ENCODE peak calls at places on chromosomes 7 and 10, in nine cellular contexts. Z is GM23338, J is transverse colon, L is GM12878, Y is stomach, T is HepG2, W is HL-60, P is HCT116, I is sigmoid colon. Q is an unnamed sample.

GRCh38 chr7:155750255-155751125 is 61.8 kb downstream of the SHH start:
- DNase-seq in I (no peak), W (no peak), T (no peak), Y (no peak), P (no peak), J (no peak), L (no peak), Z (no peak), Q (no peak)

GRCh38 chr7:17625038-17625437 is 315.3 kb downstream of the SNX13 start:
- DNase-seq in Y (no peak), T (no peak), I (no peak), Z (no peak), L (no peak), J (no peak), P (no peak), W (no peak), Q (no peak)

GRCh38 chr7:105650382-105650729 is 69.1 kb upstream of the EFCAB10 start:
- DNase-seq in J (no peak), W (no peak), P (no peak), T (no peak), Z (no peak), L (no peak), I (peak), Y (no peak), Q (no peak)

GRCh38 chr7:47763063-47763974 is 181.4 kb upstream of the TNS3 start:
- DNase-seq in J (peak), Y (no peak), P (no peak), T (peak), Z (no peak), L (no peak), I (no peak), W (no peak), Q (no peak)

GRCh38 chr7:123198668-123199652 is 809 bp downstream of the SLC13A1 start:
- DNase-seq in J (no peak), W (no peak), Z (no peak), I (no peak), P (no peak), Y (peak), L (no peak), T (no peak), Q (no peak)

GRCh38 chr7:18345641-18346234 is 149.8 kb upstream of the HDAC9 start:
- DNase-seq in Z (peak), L (no peak), Y (peak), J (peak), I (no peak), T (peak), P (peak), W (peak), Q (no peak)

GRCh38 chr7:156639426-156640256 is 933 bp upstream of the RNF32 start:
- DNase-seq in Z (peak), L (no peak), I (no peak), T (no peak), W (no peak), P (no peak), Y (no peak), J (peak), Q (no peak)

GRCh38 chr10:86648706-86649426 is 5.5 kb upstream of the OPN4 start:
- DNase-seq in L (no peak), I (peak), Y (peak), J (peak), Z (no peak), P (no peak), T (no peak), W (no peak), Q (peak)

GRCh38 chr7:130943336-130943901 is 209.4 kb upstream of the KLF14 start:
- DNase-seq in P (no peak), J (no peak), Z (no peak), Y (no peak), T (no peak), W (peak), I (no peak), L (no peak), Q (no peak)

GRCh38 chr7:42091461-42092229 is 145.4 kb downstream of the GLI3 start:
- DNase-seq in J (no peak), Z (peak), P (no peak), Y (peak), W (no peak), T (peak), L (no peak), I (no peak), Q (no peak)

GRCh38 chr10:117860823-117861222 is 185.9 kb downstream of the RAB11FIP2 start:
- DNase-seq in L (no peak), P (peak), J (no peak), T (peak), Y (no peak), I (no peak), W (no peak), Z (peak), Q (no peak)

GRCh38 chr7:32890553-32891045 is 961 bp downstream of the KBTBD2 start:
- DNase-seq in L (peak), W (peak), T (peak), J (peak), Y (no peak), I (no peak), P (peak), Z (peak), Q (no peak)

GRCh38 chr10:124364674-124365073 is 54.0 kb downstream of the OAT start:
- DNase-seq in Z (no peak), J (no peak), L (no peak), Y (no peak), W (no peak), P (no peak), T (no peak), I (no peak), Q (no peak)

GRCh38 chr7:88599528-88599927 is 160.0 kb upstream of the ZNF804B start:
- DNase-seq in I (no peak), P (no peak), J (no peak), Y (no peak), W (no peak), Z (peak), T (no peak), L (no peak), Q (no peak)

GRCh38 chr7:75056476-75056875 is 17.1 kb downstream of the RCC1L start:
- DNase-seq in Y (no peak), W (no peak), J (no peak), L (no peak), T (no peak), P (no peak), Z (no peak), I (peak), Q (no peak)

GRCh38 chr7:19377611-19378339 is 232.6 kb upstream of the FERD3L start:
- DNase-seq in L (no peak), T (no peak), Y (no peak), J (no peak), W (no peak), P (no peak), Z (no peak), I (no peak), Q (no peak)

GRCh38 chr7:78073470-78074382 is 275.2 kb downstream of the PHTF2 start:
- DNase-seq in Z (peak), J (no peak), L (no peak), P (no peak), W (no peak), I (no peak), Y (no peak), T (no peak), Q (no peak)

GRCh38 chr7:98760201-98760651 is 109.6 kb downstream of the TMEM130 start:
- DNase-seq in Y (no peak), I (no peak), L (no peak), P (no peak), W (no peak), J (no peak), T (no peak), Z (no peak), Q (no peak)

GRCh38 chr10:129517680-129518057 is 50.6 kb downstream of the MGMT start:
- DNase-seq in Y (no peak), P (no peak), W (no peak), Z (no peak), I (no peak), T (no peak), L (peak), J (no peak), Q (no peak)

GRCh38 chr7:158407581-158408331 is 179.9 kb downstream of the PTPRN2 start:
- DNase-seq in I (no peak), W (peak), J (no peak), P (peak), L (no peak), Y (no peak), T (peak), Z (peak), Q (no peak)

GRCh38 chr10:132937861-132938260 is 4.5 kb downstream of the CFAP46 start:
- DNase-seq in T (no peak), P (no peak), J (no peak), L (no peak), I (no peak), W (no peak), Z (no peak), Y (no peak), Q (no peak)

GRCh38 chr10:6382081-6382480 is 179.3 kb downstream of the PFKFB3 start:
- DNase-seq in T (no peak), L (peak), I (peak), Z (no peak), W (no peak), P (no peak), Y (no peak), J (peak), Q (no peak)

GRCh38 chr10:10677479-10677878 is 340.2 kb upstream of the CELF2 start:
- DNase-seq in L (peak), P (no peak), W (peak), T (no peak), I (no peak), J (peak), Z (peak), Y (peak), Q (no peak)

GRCh38 chr7:542131-542934 is 22.7 kb upstream of the PDGFA start:
- DNase-seq in Y (no peak), W (no peak), P (no peak), I (no peak), T (no peak), L (no peak), J (no peak), Z (no peak), Q (no peak)

GRCh38 chr7:541661-542060 is 22.0 kb upstream of the PDGFA start:
- DNase-seq in I (no peak), T (no peak), Y (no peak), J (no peak), Z (no peak), L (no peak), W (no peak), P (no peak), Q (no peak)

GRCh38 chr7:543790-544527 is 24.3 kb upstream of the PDGFA start:
- DNase-seq in Z (no peak), Y (no peak), T (no peak), P (no peak), L (no peak), W (no peak), J (no peak), I (no peak), Q (no peak)

GRCh38 chr7:544528-545221 is 25.0 kb upstream of the PDGFA start:
- DNase-seq in P (no peak), J (no peak), Z (no peak), Y (no peak), W (no peak), L (no peak), I (no peak), T (no peak), Q (no peak)

DNA sequence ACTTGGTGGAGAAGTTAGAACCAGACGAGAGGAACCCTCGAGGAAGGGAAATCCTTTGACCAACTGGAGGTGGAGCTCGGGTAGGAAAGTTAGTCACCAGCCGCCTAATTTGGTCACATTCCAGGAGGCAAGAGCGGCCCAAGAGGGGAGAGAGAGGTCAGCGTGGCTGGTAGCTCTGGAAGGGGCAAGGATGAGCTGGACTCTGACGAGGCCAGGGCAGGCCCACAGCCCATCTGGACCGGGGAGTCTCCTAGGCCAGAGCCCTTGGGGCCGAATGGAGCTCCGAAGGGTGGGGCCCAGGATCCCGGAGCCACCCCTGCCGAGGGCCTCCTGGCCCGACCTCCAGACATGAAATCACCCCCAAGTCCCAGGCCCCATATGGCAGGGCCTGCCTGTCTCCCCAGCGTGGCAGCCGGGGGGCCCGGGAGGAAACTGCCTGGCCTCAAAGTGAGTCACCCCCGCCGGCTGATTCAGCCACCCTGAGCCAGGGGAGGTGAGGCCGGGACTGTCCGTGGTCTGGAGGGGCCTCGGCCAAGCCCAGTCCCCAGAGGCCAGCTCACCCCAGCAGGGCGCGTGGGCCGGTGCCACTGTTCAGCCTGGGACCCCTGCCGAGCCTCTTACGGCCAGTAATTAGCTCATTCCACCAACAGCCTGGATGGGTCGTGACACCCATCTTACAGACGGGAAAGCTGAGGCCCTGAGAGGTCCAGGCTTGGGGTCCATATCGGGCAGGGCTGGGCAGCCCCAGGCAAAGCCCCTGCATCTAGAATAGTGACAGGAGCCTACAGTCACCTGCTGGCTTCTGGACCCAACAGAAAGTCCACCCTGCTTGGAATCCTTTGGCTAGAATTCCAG is 23.5 kb upstream of the PDGFA start:
- DNase-seq in L (no peak), P (no peak), Z (no peak), Y (no peak), J (no peak), T (peak), W (no peak), I (no peak), Q (no peak)
- TF ChIP-seq POLR2AphosphoS5 in L (no peak), P (peak), Z (no peak), Y (no peak), J (no peak), T (no peak), W (no peak), I (no peak), Q (peak)

GRCh38 chr10:53022663-53023088 is 250.1 kb upstream of the MBL2 start:
- DNase-seq in Y (no peak), T (no peak), W (no peak), J (no peak), Z (peak), I (no peak), P (no peak), L (no peak), Q (no peak)
- H3K4me3 ChIP-seq in Y (no peak), T (no peak), W (no peak), J (no peak), Z (no peak), I (no peak), P (no peak), L (no peak), Q (no peak)

DNA sequence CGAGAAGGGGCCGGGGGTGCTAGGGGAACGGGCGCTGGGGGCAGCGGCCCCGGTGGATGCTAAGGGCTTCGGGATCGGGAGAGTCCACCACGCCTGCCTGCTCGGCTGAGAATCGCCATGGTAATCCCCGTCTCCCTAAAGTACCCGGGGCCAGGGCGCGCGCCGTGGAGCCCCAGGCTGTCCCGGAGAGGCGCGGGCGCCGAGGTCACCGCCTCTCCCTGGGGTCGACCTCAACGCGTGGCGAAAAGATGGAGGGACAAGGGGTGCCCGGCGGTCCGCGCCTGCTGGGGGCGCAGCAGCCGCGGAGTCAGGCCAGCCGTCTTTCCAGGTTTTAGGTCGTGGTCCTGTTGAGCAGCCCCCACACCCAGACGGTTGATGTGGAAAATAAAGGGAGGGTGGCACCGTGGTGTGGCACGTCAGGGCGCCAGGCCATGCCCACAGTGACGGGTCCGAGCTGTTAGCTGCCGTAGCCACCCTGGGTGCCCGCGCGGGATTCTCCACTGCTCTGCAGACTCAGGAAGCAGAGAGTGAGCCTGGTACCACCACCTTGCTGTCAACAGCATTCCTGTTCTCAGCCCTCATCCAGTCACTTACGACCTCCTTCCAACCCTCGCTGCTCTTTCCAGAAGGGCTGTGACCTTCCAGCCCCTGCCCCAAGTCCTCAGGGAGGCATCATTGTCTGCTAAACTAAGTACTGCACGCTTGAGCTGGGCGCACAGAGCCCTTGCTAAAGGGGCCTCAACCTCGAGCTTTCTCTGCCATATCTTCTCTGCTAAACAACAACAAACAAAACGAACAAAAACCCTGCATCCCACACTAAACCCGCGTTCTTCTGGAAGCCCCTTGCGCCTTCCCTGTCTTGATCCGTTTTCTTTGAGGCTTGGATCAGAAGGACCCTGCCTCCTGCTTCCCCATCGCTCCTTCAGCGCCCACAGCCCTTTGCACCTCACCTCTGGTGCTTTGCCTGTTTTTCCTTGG is 666 bp downstream of the SMKR1 start:
- DNase-seq in W (no peak), P (no peak), L (no peak), I (no peak), T (no peak), J (no peak), Z (peak), Y (peak), Q (no peak)
- TF ChIP-seq CTCF in W (no peak), P (no peak), L (peak), I (no peak), T (peak), J (no peak), Z (peak), Y (no peak), Q (no peak)

GRCh38 chr10:4266387-4267083 is 481.5 kb upstream of the KLF6 start:
- DNase-seq in T (no peak), I (no peak), Y (no peak), L (no peak), Z (no peak), W (no peak), P (no peak), J (no peak), Q (no peak)
- TF ChIP-seq POLR2AphosphoS5 in T (no peak), I (no peak), Y (no peak), L (no peak), Z (no peak), W (no peak), P (no peak), J (no peak), Q (no peak)

GRCh38 chr7:27177795-27178320 is 3.7 kb upstream of the HOXA10 start:
- DNase-seq in P (no peak), Y (no peak), L (no peak), W (no peak), I (no peak), T (no peak), Z (no peak), J (peak), Q (no peak)

GRCh38 chr7:27180431-27181175 is 4.4 kb downstream of the HOXA11 start:
- DNase-seq in Y (no peak), W (no peak), J (peak), P (no peak), T (no peak), L (no peak), I (peak), Z (no peak), Q (no peak)

GRCh38 chr7:27178366-27178765 is 4.2 kb upstream of the HOXA10 start:
- DNase-seq in P (no peak), Y (no peak), W (no peak), T (no peak), J (peak), I (peak), Z (no peak), L (no peak), Q (no peak)

GRCh38 chr7:27179503-27180430 is 5.3 kb downstream of the HOXA11 start:
- DNase-seq in J (peak), L (no peak), P (no peak), I (peak), Y (peak), T (peak), Z (peak), W (peak), Q (no peak)

GRCh38 chr7:27179030-27179429 is 4.9 kb upstream of the HOXA10 start:
- DNase-seq in Y (no peak), Z (no peak), I (peak), J (no peak), P (no peak), L (no peak), T (no peak), W (no peak), Q (no peak)
- H3K4me3 ChIP-seq in Y (no peak), Z (peak), I (peak), J (peak), P (peak), L (no peak), T (no peak), W (no peak), Q (peak)

DNA sequence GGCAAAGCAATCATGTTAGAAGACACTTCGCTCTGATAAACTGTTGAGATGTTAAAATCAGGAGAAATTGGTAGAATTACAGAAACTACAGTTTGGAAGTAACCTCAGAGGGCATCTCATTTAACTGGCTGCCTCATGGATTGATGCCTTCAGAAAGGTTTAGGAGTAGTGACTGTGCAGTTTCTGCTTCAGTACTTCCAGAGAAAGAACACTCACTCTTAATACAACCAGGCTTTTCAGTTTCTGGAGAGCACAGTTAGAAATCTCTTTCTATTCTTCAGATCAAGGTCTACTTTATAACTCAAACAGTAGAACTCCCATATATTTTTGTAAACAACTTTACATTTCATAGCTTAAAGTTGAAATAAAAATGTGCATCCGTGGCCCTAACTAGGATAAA is 1358.9 kb upstream of the LRRTM3 start:
- DNase-seq in L (no peak), J (no peak), W (no peak), P (no peak), I (no peak), T (no peak), Y (no peak), Z (no peak), Q (no peak)
- TF ChIP-seq CTCF in L (no peak), J (no peak), W (no peak), P (no peak), I (no peak), T (no peak), Y (no peak), Z (no peak), Q (no peak)

Q was measured in vagina.